ENCODE peak calls at places on chromosomes 11 and 22, in five cellular contexts. One of them, this sample, is unnamed.

GRCh38 chr11:87013852-87014251 is 23.9 kb upstream of the TMEM135 start:
- DNase-seq in GM12864: no peak
- DNase-seq in neural crest cell: no peak
- DNase-seq in right lobe of liver: no peak
- DNase-seq in CD4-positive, alpha-beta T cell: no peak
- DNase-seq in this sample: no peak

GRCh38 chr11:76626921-76627391 is 43.6 kb downstream of the LRRC32 start:
- DNase-seq in neural crest cell: no peak
- DNase-seq in CD4-positive, alpha-beta T cell: no peak
- DNase-seq in GM12864: peak
- DNase-seq in right lobe of liver: no peak
- DNase-seq in this sample: no peak

GRCh38 chr11:19874241-19874640 is 161.6 kb downstream of the NAV2 start:
- DNase-seq in right lobe of liver: no peak
- DNase-seq in neural crest cell: no peak
- DNase-seq in CD4-positive, alpha-beta T cell: no peak
- DNase-seq in GM12864: no peak
- DNase-seq in this sample: no peak

GRCh38 chr22:17875156-17875555 is 100.9 kb upstream of the BID start:
- DNase-seq in neural crest cell: no peak
- DNase-seq in right lobe of liver: no peak
- DNase-seq in GM12864: no peak
- DNase-seq in CD4-positive, alpha-beta T cell: no peak
- DNase-seq in this sample: no peak

GRCh38 chr22:27318516-27318915 is 483.0 kb downstream of the MN1 start:
- DNase-seq in neural crest cell: no peak
- DNase-seq in right lobe of liver: no peak
- DNase-seq in CD4-positive, alpha-beta T cell: no peak
- DNase-seq in GM12864: no peak
- DNase-seq in this sample: no peak

GRCh38 chr22:42962295-42963230 is 52.4 kb downstream of the PACSIN2 start:
- DNase-seq in neural crest cell: no peak
- DNase-seq in CD4-positive, alpha-beta T cell: no peak
- DNase-seq in right lobe of liver: peak
- DNase-seq in GM12864: no peak
- DNase-seq in this sample: no peak

GRCh38 chr11:102929966-102930365 is 25.6 kb downstream of the MMP13 start:
- DNase-seq in GM12864: no peak
- DNase-seq in neural crest cell: no peak
- DNase-seq in CD4-positive, alpha-beta T cell: no peak
- DNase-seq in right lobe of liver: no peak
- DNase-seq in this sample: no peak

GRCh38 chr11:77633856-77634425 is 3.7 kb downstream of the CLNS1A start:
- DNase-seq in CD4-positive, alpha-beta T cell: no peak
- DNase-seq in neural crest cell: no peak
- DNase-seq in right lobe of liver: peak
- DNase-seq in GM12864: no peak
- DNase-seq in this sample: no peak

GRCh38 chr11:45745065-45745811 is 59.7 kb upstream of the SLC35C1 start:
- DNase-seq in GM12864: no peak
- DNase-seq in neural crest cell: no peak
- DNase-seq in right lobe of liver: no peak
- DNase-seq in CD4-positive, alpha-beta T cell: no peak
- DNase-seq in this sample: no peak

GRCh38 chr11:74449369-74449931 is 17.9 kb downstream of the KCNE3 start:
- DNase-seq in GM12864: peak
- DNase-seq in CD4-positive, alpha-beta T cell: no peak
- DNase-seq in neural crest cell: peak
- DNase-seq in right lobe of liver: peak
- DNase-seq in this sample: no peak

GRCh38 chr11:96942855-96943254 is 553.0 kb downstream of the JRKL start:
- DNase-seq in right lobe of liver: no peak
- DNase-seq in CD4-positive, alpha-beta T cell: no peak
- DNase-seq in neural crest cell: no peak
- DNase-seq in GM12864: no peak
- DNase-seq in this sample: no peak

GRCh38 chr11:83330303-83330702 is 44.1 kb upstream of the CCDC90B start:
- DNase-seq in neural crest cell: no peak
- DNase-seq in right lobe of liver: no peak
- DNase-seq in GM12864: no peak
- DNase-seq in CD4-positive, alpha-beta T cell: no peak
- DNase-seq in this sample: no peak

GRCh38 chr11:40328890-40329617 is 1130.4 kb downstream of the LRRC4C start:
- DNase-seq in GM12864: no peak
- DNase-seq in right lobe of liver: peak
- DNase-seq in neural crest cell: no peak
- DNase-seq in CD4-positive, alpha-beta T cell: no peak
- DNase-seq in this sample: no peak

GRCh38 chr11:33598426-33599069 is 102.1 kb downstream of the C11orf91 start:
- DNase-seq in GM12864: no peak
- DNase-seq in CD4-positive, alpha-beta T cell: no peak
- DNase-seq in neural crest cell: no peak
- DNase-seq in right lobe of liver: no peak
- DNase-seq in this sample: no peak

GRCh38 chr11:14306481-14306880 is 52.5 kb downstream of the RRAS2 start:
- DNase-seq in GM12864: no peak
- DNase-seq in CD4-positive, alpha-beta T cell: no peak
- DNase-seq in neural crest cell: no peak
- DNase-seq in right lobe of liver: no peak
- DNase-seq in this sample: no peak
- TF ChIP-seq CTCF in GM12864: peak
- TF ChIP-seq CTCF in CD4-positive, alpha-beta T cell: no peak
- TF ChIP-seq CTCF in neural crest cell: no peak
- TF ChIP-seq CTCF in right lobe of liver: no peak
- TF ChIP-seq CTCF in this sample: no peak

DNA sequence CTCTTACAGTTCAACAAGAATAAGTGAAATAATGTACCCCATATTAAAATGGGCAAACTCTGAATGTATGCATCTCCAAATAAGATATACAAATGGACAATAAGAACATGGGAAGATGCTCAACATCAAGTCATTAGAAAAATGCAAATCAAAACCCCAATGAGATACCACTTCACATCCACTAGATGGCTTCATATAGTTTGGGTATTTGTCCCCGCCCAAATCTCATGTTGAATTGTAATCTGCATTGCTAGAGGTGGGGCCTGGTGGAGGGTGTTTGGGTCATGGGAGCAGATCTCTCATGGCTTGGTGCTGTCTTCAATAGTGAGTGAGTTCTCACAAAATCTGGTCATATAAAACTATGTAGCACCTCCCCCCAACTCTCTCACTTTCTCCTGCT is 5.7 kb downstream of the MPZL2 start:
- DNase-seq in right lobe of liver: no peak
- DNase-seq in CD4-positive, alpha-beta T cell: no peak
- DNase-seq in neural crest cell: no peak
- DNase-seq in GM12864: no peak
- DNase-seq in this sample: no peak
- TF ChIP-seq CTCF in right lobe of liver: peak
- TF ChIP-seq CTCF in CD4-positive, alpha-beta T cell: no peak
- TF ChIP-seq CTCF in neural crest cell: peak
- TF ChIP-seq CTCF in GM12864: peak
- TF ChIP-seq CTCF in this sample: peak

DNA sequence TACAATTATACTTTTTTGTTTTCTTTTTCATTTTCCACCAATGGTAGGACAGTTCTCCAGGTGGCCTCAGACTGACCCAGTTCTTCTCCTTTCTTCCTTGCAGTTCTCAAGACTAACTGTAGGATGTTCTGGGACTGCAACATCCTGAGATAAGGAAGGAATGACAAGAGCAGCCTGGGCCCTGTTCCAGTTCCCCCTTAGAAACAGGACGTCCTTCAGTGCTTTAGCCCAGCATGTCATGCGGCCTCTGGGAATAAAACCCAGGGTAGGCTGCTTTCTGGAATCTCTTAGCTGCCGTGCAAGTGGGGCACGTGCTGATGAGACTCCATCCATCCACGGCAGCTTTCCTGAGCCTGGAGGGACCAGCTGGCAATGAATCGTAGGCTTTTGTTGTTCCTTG is 24.0 kb upstream of the CADM1 start:
- DNase-seq in right lobe of liver: no peak
- DNase-seq in neural crest cell: no peak
- DNase-seq in CD4-positive, alpha-beta T cell: no peak
- DNase-seq in GM12864: no peak
- DNase-seq in this sample: no peak
- TF ChIP-seq CTCF in right lobe of liver: no peak
- TF ChIP-seq CTCF in neural crest cell: peak
- TF ChIP-seq CTCF in CD4-positive, alpha-beta T cell: no peak
- TF ChIP-seq CTCF in GM12864: no peak
- TF ChIP-seq CTCF in this sample: peak

GRCh38 chr11:85698195-85698594 is 12.2 kb upstream of the CCDC89 start:
- DNase-seq in right lobe of liver: no peak
- DNase-seq in CD4-positive, alpha-beta T cell: no peak
- DNase-seq in GM12864: no peak
- DNase-seq in neural crest cell: no peak
- DNase-seq in this sample: no peak

GRCh38 chr11:85699957-85700741 is 14.2 kb upstream of the CCDC89 start:
- DNase-seq in CD4-positive, alpha-beta T cell: no peak
- DNase-seq in right lobe of liver: no peak
- DNase-seq in neural crest cell: no peak
- DNase-seq in GM12864: no peak
- DNase-seq in this sample: no peak

GRCh38 chr11:85697747-85698146 is 11.8 kb upstream of the CCDC89 start:
- DNase-seq in neural crest cell: no peak
- DNase-seq in right lobe of liver: no peak
- DNase-seq in GM12864: no peak
- DNase-seq in CD4-positive, alpha-beta T cell: no peak
- DNase-seq in this sample: no peak

DNA sequence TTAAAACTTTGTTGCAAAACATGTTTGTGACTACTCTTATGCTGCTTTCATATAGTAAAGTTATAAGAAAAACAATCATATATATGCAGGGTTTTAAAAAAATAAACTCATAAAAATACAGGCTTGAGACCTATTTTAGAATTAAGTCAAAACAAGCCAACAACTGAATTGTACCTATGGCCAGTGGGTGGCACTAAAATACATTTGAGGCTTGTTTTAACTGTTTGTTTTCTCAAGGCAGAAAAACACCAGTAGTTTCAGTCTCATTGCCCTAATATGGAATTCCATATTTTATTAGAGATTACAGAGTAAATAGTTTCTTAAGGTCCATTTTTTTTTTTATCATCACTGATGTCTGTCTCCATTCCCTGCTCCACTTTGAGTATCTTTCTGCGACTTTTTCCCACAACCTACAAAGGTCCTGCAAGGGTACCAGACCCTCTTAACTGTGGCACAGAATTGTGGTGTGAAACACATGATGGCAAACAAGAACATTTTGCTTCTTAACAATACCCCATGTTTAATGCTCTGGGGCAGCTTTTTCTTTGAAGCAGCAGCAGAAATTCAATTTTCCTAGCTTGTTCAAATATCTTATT is 8.5 kb upstream of the CCDC89 start:
- DNase-seq in right lobe of liver: no peak
- DNase-seq in neural crest cell: no peak
- DNase-seq in CD4-positive, alpha-beta T cell: no peak
- DNase-seq in GM12864: no peak
- DNase-seq in this sample: no peak
- TF ChIP-seq CTCF in right lobe of liver: peak
- TF ChIP-seq CTCF in neural crest cell: peak
- TF ChIP-seq CTCF in CD4-positive, alpha-beta T cell: peak
- TF ChIP-seq CTCF in GM12864: peak
- TF ChIP-seq CTCF in this sample: peak

GRCh38 chr22:30695871-30696655 is 1.4 kb downstream of the OSBP2 start:
- DNase-seq in neural crest cell: no peak
- DNase-seq in GM12864: no peak
- DNase-seq in right lobe of liver: no peak
- DNase-seq in CD4-positive, alpha-beta T cell: no peak
- DNase-seq in this sample: no peak

GRCh38 chr22:30694171-30694637 is 470 bp upstream of the OSBP2 start:
- DNase-seq in neural crest cell: peak
- DNase-seq in GM12864: no peak
- DNase-seq in CD4-positive, alpha-beta T cell: peak
- DNase-seq in right lobe of liver: peak
- DNase-seq in this sample: peak

GRCh38 chr22:30695351-30695762 is 683 bp downstream of the OSBP2 start:
- DNase-seq in CD4-positive, alpha-beta T cell: no peak
- DNase-seq in right lobe of liver: no peak
- DNase-seq in neural crest cell: no peak
- DNase-seq in GM12864: no peak
- DNase-seq in this sample: no peak

GRCh38 chr22:30697975-30698374 is 3.3 kb downstream of the OSBP2 start:
- DNase-seq in right lobe of liver: no peak
- DNase-seq in CD4-positive, alpha-beta T cell: no peak
- DNase-seq in neural crest cell: no peak
- DNase-seq in GM12864: no peak
- DNase-seq in this sample: no peak

GRCh38 chr22:30694638-30695350 is at the start of gene OSBP2:
- DNase-seq in GM12864: no peak
- DNase-seq in neural crest cell: peak
- DNase-seq in CD4-positive, alpha-beta T cell: peak
- DNase-seq in right lobe of liver: peak
- DNase-seq in this sample: peak
- TF ChIP-seq CTCF in GM12864: no peak
- TF ChIP-seq CTCF in neural crest cell: no peak
- TF ChIP-seq CTCF in CD4-positive, alpha-beta T cell: no peak
- TF ChIP-seq CTCF in right lobe of liver: no peak
- TF ChIP-seq CTCF in this sample: peak

GRCh38 chr11:121426476-121427454 is 25.3 kb upstream of the SORL1 start:
- DNase-seq in right lobe of liver: peak
- DNase-seq in neural crest cell: peak
- DNase-seq in GM12864: no peak
- DNase-seq in CD4-positive, alpha-beta T cell: peak
- DNase-seq in this sample: peak
- TF ChIP-seq CTCF in right lobe of liver: peak
- TF ChIP-seq CTCF in neural crest cell: peak
- TF ChIP-seq CTCF in GM12864: peak
- TF ChIP-seq CTCF in CD4-positive, alpha-beta T cell: no peak
- TF ChIP-seq CTCF in this sample: peak

GRCh38 chr11:13831707-13832106 is 130.8 kb upstream of the SPON1 start:
- DNase-seq in CD4-positive, alpha-beta T cell: no peak
- DNase-seq in GM12864: no peak
- DNase-seq in neural crest cell: no peak
- DNase-seq in right lobe of liver: no peak
- DNase-seq in this sample: no peak

DNA sequence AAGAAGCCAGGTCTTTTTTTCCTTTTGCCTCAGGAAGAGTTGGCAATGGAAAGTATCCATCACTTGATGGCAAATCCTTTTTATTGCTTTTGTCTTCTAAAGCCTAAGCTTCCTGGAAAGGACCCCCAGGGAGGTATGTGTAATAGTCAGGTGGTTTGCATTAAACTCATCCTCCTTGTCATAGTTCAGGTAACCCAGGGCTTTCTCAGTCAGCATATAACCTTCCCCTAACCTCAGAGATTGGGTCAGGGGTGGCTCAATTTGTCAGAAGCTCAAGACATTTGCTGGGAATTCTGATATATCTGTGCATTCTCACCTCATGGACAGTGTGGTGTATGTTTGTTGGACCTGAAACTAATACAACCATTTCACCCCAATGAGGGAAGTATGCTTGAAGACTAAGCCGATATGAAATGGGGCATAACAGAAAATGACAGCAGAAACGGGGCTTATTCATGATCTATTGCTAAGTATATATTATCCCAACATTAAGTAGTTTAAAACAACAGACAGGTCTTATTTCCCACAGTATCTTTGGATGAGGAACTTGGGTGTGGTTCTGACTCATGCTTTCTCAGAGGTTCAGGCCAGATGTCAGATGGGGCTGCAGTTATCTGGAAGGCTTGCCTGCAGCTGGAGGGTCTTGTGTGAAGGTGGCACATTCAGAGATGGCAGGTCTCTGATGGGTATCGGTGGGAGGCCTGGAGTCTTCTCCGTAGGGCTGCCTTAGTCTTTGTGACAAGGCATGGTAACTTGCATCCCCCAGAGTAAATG is 135.8 kb upstream of the SPON1 start:
- DNase-seq in CD4-positive, alpha-beta T cell: no peak
- DNase-seq in neural crest cell: no peak
- DNase-seq in GM12864: no peak
- DNase-seq in right lobe of liver: no peak
- DNase-seq in this sample: no peak
- TF ChIP-seq CTCF in CD4-positive, alpha-beta T cell: no peak
- TF ChIP-seq CTCF in neural crest cell: no peak
- TF ChIP-seq CTCF in GM12864: no peak
- TF ChIP-seq CTCF in right lobe of liver: no peak
- TF ChIP-seq CTCF in this sample: no peak

This sample was measured in progenitor cell of endocrine pancreas.